ENCODE peak calls at places on chromosomes 4 and X, in five cellular contexts. P, V, K, E and N are unnamed samples.

GRCh38 chr4:15303052-15303641 is 124.7 kb upstream of the C1QTNF7 start:
- DNase-seq in P (peak), V (no peak), K (no peak), E (no peak), N (no peak)

GRCh38 chr4:5993876-5994811 is 24.1 kb downstream of the C4orf50 start:
- DNase-seq in P (no peak), V (no peak), K (no peak), E (no peak), N (no peak)

GRCh38 chr4:62806786-62807185 is 1602.5 kb downstream of the TECRL start:
- DNase-seq in P (no peak), V (no peak), K (no peak), E (no peak), N (no peak)

GRCh38 chr4:85734446-85734845 is 259.5 kb downstream of the ARHGAP24 start:
- DNase-seq in P (no peak), V (no peak), K (no peak), E (no peak), N (no peak)

GRCh38 chr4:106149026-106149425 is 167.0 kb downstream of the TBCK start:
- DNase-seq in P (no peak), V (no peak), K (no peak), E (no peak), N (no peak)

GRCh38 chrX:29044802-29045201 is 457.6 kb downstream of the IL1RAPL1 start:
- DNase-seq in P (no peak), V (no peak), K (no peak), E (no peak), N (no peak)

GRCh38 chr4:112185334-112185733 is 40.1 kb downstream of the FAM241A start:
- DNase-seq in P (no peak), V (no peak), K (no peak), E (no peak), N (no peak)

GRCh38 chrX:13649823-13650222 is 3.1 kb upstream of the TCEANC start:
- DNase-seq in P (no peak), V (no peak), K (no peak), E (no peak), N (no peak)

GRCh38 chrX:23694606-23695005 is 27.3 kb downstream of the PRDX4 start:
- DNase-seq in P (peak), V (peak), K (peak), E (no peak), N (no peak)

GRCh38 chr4:86993909-86994672 is 59.3 kb downstream of the AFF1 start:
- DNase-seq in P (no peak), V (no peak), K (no peak), E (no peak), N (no peak)

GRCh38 chr4:151472297-151472696 is 63.3 kb downstream of the FHIP1A start:
- DNase-seq in P (no peak), V (no peak), K (no peak), E (no peak), N (no peak)

GRCh38 chr4:83255584-83255983 is 29.0 kb downstream of the COQ2 start:
- DNase-seq in P (peak), V (no peak), K (no peak), E (no peak), N (no peak)

GRCh38 chrX:40245411-40246140 is 147.8 kb upstream of the BCOR start:
- DNase-seq in P (no peak), V (no peak), K (no peak), E (no peak), N (no peak)

GRCh38 chrX:140817943-140818342 is 108.4 kb downstream of the LINC00632 start:
- DNase-seq in P (peak), V (no peak), K (peak), E (no peak), N (no peak)

GRCh38 chr4:86333236-86333635 is 26.6 kb downstream of the MAPK10 start:
- DNase-seq in P (no peak), V (no peak), K (no peak), E (no peak), N (no peak)

GRCh38 chr4:187175197-187175596 is 451.5 kb upstream of the FAT1 start:
- DNase-seq in P (no peak), V (no peak), K (no peak), E (no peak), N (no peak)

GRCh38 chrX:30010471-30010870 is 204.9 kb upstream of the MAGEB2 start:
- DNase-seq in P (no peak), V (no peak), K (no peak), E (no peak), N (no peak)

GRCh38 chrX:151860827-151861226 is 51.9 kb upstream of the MAGEA4 start:
- DNase-seq in P (no peak), V (no peak), K (no peak), E (no peak), N (no peak)

GRCh38 chrX:154462396-154462795 is 4.3 kb downstream of the PLXNA3 start:
- DNase-seq in P (no peak), V (no peak), K (no peak), E (no peak), N (no peak)

GRCh38 chr4:33825685-33826084 is 2418.6 kb downstream of the ARAP2 start:
- DNase-seq in P (no peak), V (no peak), K (no peak), E (no peak), N (no peak)

GRCh38 chrX:133258481-133258880 is 40.3 kb upstream of the TFDP3 start:
- DNase-seq in P (no peak), V (no peak), K (no peak), E (no peak), N (no peak)

GRCh38 chr4:171932238-171932637 is 119.0 kb downstream of the GALNTL6 start:
- DNase-seq in P (no peak), V (no peak), K (no peak), E (no peak), N (no peak)

GRCh38 chrX:78105944-78106650 is 2.0 kb downstream of the PGK1 start:
- DNase-seq in P (no peak), V (no peak), K (no peak), E (no peak), N (no peak)

GRCh38 chr4:119025916-119026661 is 109.5 kb upstream of the MYOZ2 start:
- DNase-seq in P (peak), V (no peak), K (no peak), E (no peak), N (no peak)

GRCh38 chr4:119028296-119028695 is 107.3 kb upstream of the MYOZ2 start:
- DNase-seq in P (no peak), V (no peak), K (no peak), E (no peak), N (no peak)

GRCh38 chr4:119027815-119028214 is 107.8 kb upstream of the MYOZ2 start:
- DNase-seq in P (no peak), V (no peak), K (no peak), E (no peak), N (no peak)

GRCh38 chr4:119025440-119025839 is 110.2 kb upstream of the MYOZ2 start:
- DNase-seq in P (peak), V (no peak), K (no peak), E (no peak), N (no peak)

GRCh38 chr4:119026662-119027444 is 108.8 kb upstream of the MYOZ2 start:
- DNase-seq in P (peak), V (no peak), K (no peak), E (no peak), N (no peak)
- H3K4me3 ChIP-seq in P (peak), V (no peak), K (no peak), E (no peak), N (no peak)

DNA sequence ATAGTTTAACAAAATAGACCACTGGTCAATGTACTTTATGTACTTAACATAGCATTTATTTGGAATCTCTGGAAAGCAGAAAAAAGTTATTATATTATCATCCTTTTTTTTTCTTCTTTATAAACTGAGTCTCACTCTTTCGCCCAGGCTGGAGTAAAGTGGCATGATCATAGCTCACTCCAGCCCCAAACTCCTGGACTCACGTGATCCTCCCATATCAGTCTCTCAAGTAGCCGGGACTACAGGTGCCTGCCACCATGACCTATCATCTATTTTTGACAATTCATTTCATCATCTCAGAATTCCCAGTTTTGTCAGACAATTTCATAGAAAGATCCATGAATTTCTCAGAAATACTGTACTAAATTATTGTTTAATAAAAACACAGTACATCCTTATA is 12.7 kb downstream of the RAB28 start:
- DNase-seq in P (no peak), V (no peak), K (no peak), E (no peak), N (no peak)
- H3K27ac ChIP-seq in P (no peak), V (no peak), K (no peak), E (no peak), N (no peak)

DNA sequence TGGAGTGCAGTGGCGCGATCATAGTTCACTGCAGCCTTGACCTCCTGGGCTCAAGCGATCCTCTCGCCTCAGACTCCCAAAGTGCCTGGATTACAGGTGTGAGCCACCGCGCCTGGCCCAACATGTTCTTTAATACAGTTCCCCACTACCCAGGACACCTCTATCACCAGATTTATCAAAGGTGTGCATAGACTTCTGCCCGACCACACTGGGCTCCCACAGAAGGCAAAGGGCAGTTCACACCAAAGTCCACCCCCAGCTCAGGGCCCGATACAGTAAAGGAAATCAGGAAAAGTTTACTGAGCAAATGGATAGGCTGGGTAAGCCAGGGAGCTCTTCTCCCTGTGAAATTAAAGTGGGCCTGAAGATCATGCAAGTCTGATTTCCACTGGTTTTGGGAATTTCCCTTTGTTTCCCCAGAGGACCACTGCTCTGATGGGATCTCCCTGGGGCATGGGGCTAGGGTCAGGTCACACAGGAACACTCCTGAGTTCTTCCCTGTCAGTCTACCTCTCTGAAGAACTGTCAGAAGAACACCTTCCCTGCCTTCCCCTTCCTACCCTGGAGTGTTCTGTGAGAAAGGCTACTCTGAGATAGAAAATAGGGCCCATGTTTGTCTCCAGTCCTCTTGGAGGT is 17.7 kb upstream of the PIM2 start:
- DNase-seq in P (no peak), V (no peak), K (no peak), E (no peak), N (no peak)
- H3K4me3 ChIP-seq in P (no peak), V (peak), K (no peak), E (peak), N (peak)

DNA sequence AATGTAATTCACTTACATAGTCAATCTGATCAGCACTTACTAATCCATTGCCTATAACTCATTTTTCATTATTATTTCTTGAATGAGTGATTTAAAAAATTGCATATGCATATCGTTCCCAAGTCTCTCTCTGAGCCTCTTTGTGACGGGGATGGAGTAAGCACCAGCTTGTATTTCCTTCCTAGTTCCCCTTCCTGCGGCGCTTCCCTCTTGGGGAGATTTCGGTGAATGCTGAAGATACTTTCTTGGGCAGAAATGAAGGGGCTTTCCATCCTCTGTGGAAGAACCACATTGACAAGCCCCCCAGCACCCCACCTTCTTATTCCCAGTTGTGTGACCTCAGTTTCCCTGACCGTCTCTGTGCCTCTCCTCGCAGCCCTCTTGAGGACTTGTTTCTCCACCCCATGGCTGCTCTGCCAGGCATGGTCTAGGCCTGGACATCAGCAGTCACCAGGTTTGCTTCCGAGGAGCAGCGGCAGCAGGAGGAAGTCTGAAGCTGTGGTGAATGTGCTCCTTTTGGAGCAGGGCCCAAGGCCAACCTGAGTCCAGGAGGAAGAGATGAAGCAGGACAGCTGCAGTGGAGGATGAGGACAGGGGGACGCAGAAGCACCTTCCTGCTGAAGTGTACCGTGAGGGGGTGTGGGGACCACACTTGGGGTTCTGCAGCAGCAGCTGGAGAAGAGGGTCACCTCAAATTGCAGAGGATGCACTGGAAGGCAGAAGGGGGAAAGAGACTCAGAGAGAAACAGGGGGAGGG is 124.9 kb downstream of the IRF2 start:
- DNase-seq in P (no peak), V (no peak), K (no peak), E (no peak), N (no peak)
- H3K27ac ChIP-seq in P (peak), V (no peak), K (no peak), E (no peak), N (no peak)